ENCODE peak calls at places on chromosomes 3 and 15, in eight cellular contexts. G is mucosa of descending colon, S is astrocyte, V is left ventricle myocardium inferior, A is fibroblast of pulmonary artery, I is astrocyte of the spinal cord, N is bronchial epithelial cell, H is upper lobe of right lung. W is an unnamed sample.

GRCh38 chr3:4750306-4751056 is 228.8 kb upstream of the BHLHE40 start:
- DNase-seq in H (no peak), N (peak; percentile 68), G (no peak), V (no peak), A (no peak), I (no peak), S (peak; percentile 93), W (peak; percentile 67)

GRCh38 chr15:49439678-49440375 is 16.8 kb downstream of the FGF7 start:
- DNase-seq in N (no peak), V (no peak), S (peak; percentile 80), I (peak; percentile 64), A (no peak), G (no peak), H (no peak), W (no peak)

GRCh38 chr3:150107429-150108175 is 136.9 kb upstream of the PFN2 start:
- DNase-seq in I (peak; percentile 37), H (no peak), G (no peak), A (no peak), S (no peak), N (no peak), V (no peak), W (no peak)

GRCh38 chr3:134039161-134039862 is 9.6 kb upstream of the SLCO2A1 start:
- DNase-seq in V (no peak), A (no peak), S (no peak), N (peak; percentile 59), G (peak; percentile 80), I (no peak), H (no peak), W (peak; percentile 53)

GRCh38 chr3:172268896-172269295 is 179.4 kb downstream of the GHSR start:
- DNase-seq in A (no peak), H (no peak), S (no peak), V (no peak), N (no peak), G (no peak), I (no peak), W (no peak)

GRCh38 chr15:99437315-99438221 is 128.2 kb upstream of the MEF2A start:
- DNase-seq in G (no peak), V (no peak), H (peak; percentile 45), I (no peak), A (no peak), S (no peak), N (no peak), W (no peak)

GRCh38 chr3:28575100-28575747 is 226.6 kb upstream of the AZI2 start:
- DNase-seq in I (no peak), A (peak; percentile 1), G (no peak), H (peak; percentile 65), V (peak; percentile 18), S (peak; percentile 8), N (no peak), W (peak; percentile 6)

GRCh38 chr3:44026224-44026865 is 215.3 kb upstream of the TOPAZ1 start:
- DNase-seq in V (no peak), I (no peak), A (no peak), N (peak; percentile 60), G (no peak), H (no peak), S (no peak), W (peak; percentile 58)

GRCh38 chr3:63644212-63644777 is 8.2 kb upstream of the SNTN start:
- DNase-seq in H (no peak), S (no peak), N (no peak), A (no peak), I (no peak), V (no peak), G (no peak), W (no peak)

GRCh38 chr3:52531636-52532516 is 1.8 kb downstream of the NT5DC2 start:
- DNase-seq in S (no peak), G (peak; percentile 30), A (no peak), V (no peak), H (peak; percentile 65), N (no peak), I (no peak), W (no peak)

GRCh38 chr3:53804697-53805462 is 41.3 kb downstream of the CHDH start:
- DNase-seq in I (peak; percentile 48), S (peak; percentile 67), V (no peak), H (peak; percentile 45), G (no peak), N (peak; percentile 66), A (peak; percentile 55), W (peak; percentile 55)

GRCh38 chr3:173066044-173066679 is 74.9 kb downstream of the SPATA16 start:
- DNase-seq in N (peak; percentile 9), V (no peak), A (peak; percentile 81), I (peak; percentile 82), H (no peak), G (no peak), S (peak; percentile 87), W (peak; percentile 28)

GRCh38 chr3:177079684-177080083 is 117.6 kb downstream of the TBL1XR1 start:
- DNase-seq in I (no peak), G (no peak), N (no peak), S (no peak), V (no peak), A (no peak), H (no peak), W (no peak)

GRCh38 chr3:197426161-197426566 is 127.8 kb upstream of the DLG1 start:
- DNase-seq in I (peak; percentile 54), A (peak; percentile 36), S (no peak), V (no peak), H (no peak), N (peak; percentile 24), G (no peak), W (peak; percentile 33)

GRCh38 chr3:107604057-107604802 is 81.5 kb downstream of the BBX start:
- DNase-seq in S (peak; percentile 58), A (peak; percentile 67), V (no peak), I (peak; percentile 44), G (no peak), N (no peak), H (no peak), W (no peak)

GRCh38 chr3:74605437-74605836 is 9.0 kb downstream of the CNTN3 start:
- DNase-seq in I (no peak), A (no peak), G (no peak), V (no peak), H (no peak), S (no peak), N (peak; percentile 6), W (no peak)

GRCh38 chr3:197750863-197751737 is 1.4 kb downstream of the FYTTD1 start:
- DNase-seq in A (peak; percentile 42), S (peak; percentile 12), G (peak; percentile 66), N (peak; percentile 42), V (peak; percentile 70), H (peak; percentile 73), I (peak; percentile 52), W (peak; percentile 57)

GRCh38 chr3:122893754-122894668 is 99.1 kb downstream of the SLC49A4 start:
- DNase-seq in V (peak; percentile 36), A (no peak), S (no peak), I (no peak), N (peak; percentile 74), H (no peak), G (no peak), W (peak; percentile 87)

GRCh38 chr3:121624147-121624852 is 31.1 kb downstream of the FBXO40 start:
- DNase-seq in S (no peak), V (no peak), A (no peak), H (no peak), N (no peak), G (no peak), I (no peak), W (no peak)

GRCh38 chr15:45611305-45611704 is 23.5 kb upstream of the SQOR start:
- DNase-seq in G (no peak), N (no peak), V (no peak), A (peak; percentile 51), H (no peak), I (peak; percentile 38), S (no peak), W (peak; percentile 27)

GRCh38 chr15:32736351-32737061 is 18.7 kb downstream of the GREM1 start:
- DNase-seq in S (no peak), A (no peak), G (no peak), I (no peak), H (no peak), V (no peak), N (no peak), W (no peak)

GRCh38 chr15:94234300-94234699 is 2.9 kb downstream of the MCTP2 start:
- DNase-seq in H (peak; percentile 67), G (no peak), S (no peak), N (no peak), V (no peak), A (peak; percentile 7), I (peak; percentile 35), W (no peak)

GRCh38 chr15:62432702-62433398 is 267.8 kb upstream of the C2CD4B start:
- DNase-seq in A (no peak), G (no peak), I (no peak), H (no peak), V (peak; percentile 28), N (no peak), S (no peak), W (no peak)

DNA sequence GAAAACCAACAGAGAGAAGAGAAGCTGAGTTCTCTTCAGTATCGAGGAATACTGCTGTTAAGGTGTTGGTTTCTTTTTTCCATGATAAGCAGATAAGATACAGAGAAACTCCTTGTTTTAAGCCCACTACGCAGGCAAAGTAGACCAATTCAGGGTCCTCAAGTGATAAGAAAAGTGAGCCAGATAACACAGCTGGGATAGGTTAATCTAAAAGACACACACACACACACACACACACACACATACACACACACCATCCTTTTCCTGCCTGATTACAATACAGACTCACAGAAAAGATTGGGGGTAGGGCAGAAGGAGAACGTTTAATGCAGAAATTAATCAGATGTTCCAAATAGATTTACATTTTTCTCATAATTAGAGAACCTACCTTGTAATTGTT is 6.5 kb upstream of the PHLDB2 start:
- DNase-seq in A (peak; percentile 56), N (no peak), V (no peak), G (no peak), S (no peak), I (no peak), H (no peak), W (no peak)
- H3K4me3 ChIP-seq in A (no peak overlapping the region), N (no peak overlapping the region), V (no peak overlapping the region), G (no peak overlapping the region), S (no peak overlapping the region), I (no peak overlapping the region), H (no peak overlapping the region), W (no peak overlapping the region)

DNA sequence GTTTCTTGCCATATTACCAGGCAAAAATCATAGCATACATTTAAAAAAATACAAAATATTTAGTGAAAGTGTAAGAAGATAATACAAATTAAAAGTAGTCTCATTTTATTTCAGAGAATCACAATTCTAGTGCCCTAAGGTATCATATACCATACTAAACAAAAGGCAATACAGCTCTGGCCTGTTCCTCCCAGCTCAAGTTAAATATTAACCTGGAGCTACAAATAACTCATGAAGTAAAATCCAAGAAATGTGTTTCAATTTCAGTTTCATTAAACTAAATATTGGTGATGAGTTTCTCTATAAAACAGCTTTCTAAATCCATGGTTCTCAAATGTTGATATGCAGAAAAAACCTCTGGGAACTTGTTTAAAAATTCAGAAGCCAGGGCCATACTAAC is 67.7 kb downstream of the INO80 start:
- DNase-seq in A (no peak), H (no peak), N (no peak), V (no peak), I (no peak), S (no peak), G (no peak), W (no peak)
- TF ChIP-seq CTCF in A (no peak), H (no peak), N (no peak), V (no peak), I (no peak), S (no peak), G (no peak), W (no peak)

GRCh38 chr3:13415236-13416001 is 4.7 kb downstream of the NUP210 start:
- DNase-seq in H (no peak), G (no peak), N (no peak), I (no peak), S (no peak), V (no peak), A (no peak), W (no peak)
- H3K4me3 ChIP-seq in H (no peak overlapping the region), G (no peak overlapping the region), N (no peak overlapping the region), I (no peak overlapping the region), S (no peak overlapping the region), V (no peak overlapping the region), A (no peak overlapping the region), W (no peak overlapping the region)

GRCh38 chr3:140898340-140899180 is 43.1 kb upstream of the SLC25A36 start:
- DNase-seq in N (peak; percentile 64), G (no peak), H (no peak), S (peak; percentile 80), V (no peak), A (peak; percentile 82), I (peak; percentile 90), W (peak; percentile 68)
- TF ChIP-seq CTCF in N (peak; percentile 46), G (peak; percentile 19), H (peak; percentile 63), S (peak; percentile 72), V (peak; percentile 62), A (peak; percentile 57), I (peak; percentile 62), W (peak; percentile 69)

W was measured in epithelial cell of esophagus.